ENCODE peak calls at places on chromosomes 13 and 19, in seven cellular contexts. R is CD4-positive, alpha-beta T cell; P is astrocyte; Z is adrenal gland; T is IMR-90; C is stomach; V is suprapubic skin. O is an unnamed sample.

GRCh38 chr13:57829496-57829895 is 198.0 kb downstream of the PCDH17 start:
- DNase-seq in R (no peak), P (peak; percentile 61), Z (no peak), T (no peak), C (no peak), V (no peak), O (no peak)

GRCh38 chr19:38351865-38352395 is 16.3 kb downstream of the CATSPERG start:
- DNase-seq in R (no peak), P (no peak), Z (no peak), T (no peak), C (no peak), V (no peak), O (no peak)

GRCh38 chr19:7505682-7506384 is 10.1 kb upstream of the ZNF358 start:
- DNase-seq in R (no peak), P (no peak), Z (peak; percentile 63), T (no peak), C (no peak), V (no peak), O (no peak)

GRCh38 chr13:59034198-59034597 is 1129.5 kb downstream of the DIAPH3 start:
- DNase-seq in R (no peak), P (no peak), Z (no peak), T (no peak), C (no peak), V (no peak), O (no peak)

GRCh38 chr13:102122147-102122546 is 279.7 kb downstream of the FGF14 start:
- DNase-seq in R (no peak), P (no peak), Z (no peak), T (no peak), C (no peak), V (no peak), O (no peak)

GRCh38 chr19:1616396-1616795 is 11.1 kb upstream of the UQCR11 start:
- DNase-seq in R (no peak), P (peak; percentile 18), Z (peak; percentile 69), T (no peak), C (no peak), V (no peak), O (no peak)

GRCh38 chr13:96191367-96191766 is 101.5 kb downstream of the HS6ST3 start:
- DNase-seq in R (no peak), P (no peak), Z (no peak), T (no peak), C (no peak), V (no peak), O (no peak)

GRCh38 chr19:7442423-7442822 is 46.4 kb downstream of the PEX11G start:
- DNase-seq in R (no peak), P (no peak), Z (peak; percentile 44), T (no peak), C (no peak), V (no peak), O (no peak)

GRCh38 chr13:46317120-46317519 is 69.9 kb downstream of the RUBCNL start:
- DNase-seq in R (no peak), P (no peak), Z (no peak), T (no peak), C (no peak), V (no peak), O (no peak)

GRCh38 chr13:112532837-112533745 is 54.9 kb downstream of the TUBGCP3 start:
- DNase-seq in R (no peak), P (no peak), Z (no peak), T (no peak), C (no peak), V (no peak), O (no peak)

GRCh38 chr19:5985098-5985783 is 7.3 kb upstream of the RANBP3 start:
- DNase-seq in R (no peak), P (peak; percentile 58), Z (peak; percentile 50), T (peak; percentile 61), C (no peak), V (no peak), O (no peak)

GRCh38 chr13:67219113-67219512 is 11.0 kb downstream of the PCDH9 start:
- DNase-seq in R (no peak), P (no peak), Z (no peak), T (no peak), C (no peak), V (no peak), O (no peak)

GRCh38 chr19:51903192-51903591 is 1.6 kb downstream of the ZNF649 start:
- DNase-seq in R (no peak), P (no peak), Z (no peak), T (no peak), C (no peak), V (no peak), O (no peak)

GRCh38 chr19:51904331-51905165 is at the start of gene ZNF649:
- DNase-seq in R (peak; percentile 74), P (peak; percentile 72), Z (peak; percentile 80), T (peak; percentile 84), C (peak; percentile 81), V (peak; percentile 80), O (peak; percentile 73)

DNA sequence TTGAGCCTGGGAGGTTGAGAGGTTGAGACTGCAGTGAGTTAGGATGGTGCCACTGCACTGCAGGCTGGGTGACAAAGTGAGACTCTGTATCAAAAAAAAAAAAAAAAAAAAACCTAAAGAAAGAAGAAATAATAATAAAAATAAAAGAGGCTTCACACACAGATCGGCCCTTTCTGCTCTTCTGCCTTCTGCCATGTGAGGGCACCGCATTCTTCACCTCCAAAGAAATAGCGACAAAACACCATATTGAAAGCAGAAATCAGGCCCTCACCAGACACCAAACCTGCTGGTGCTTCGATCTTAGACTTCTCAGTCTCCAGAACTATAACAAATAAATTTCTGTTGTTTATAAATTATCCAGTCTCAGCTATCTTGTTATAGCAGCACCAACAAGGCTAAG is 3.0 kb downstream of the ZNF649 start:
- DNase-seq in R (no peak), P (no peak), Z (no peak), T (no peak), C (no peak), V (no peak), O (no peak)
- H3K9me3 ChIP-seq in R (peaks cover 71% of the 10 kb centered on the region), P (peaks cover 19% of the 10 kb centered on the region), Z (no peaks in the 10 kb centered on the region), T (peaks cover 12% of the 10 kb centered on the region), C (peaks cover 11% of the 10 kb centered on the region), V (no peaks in the 10 kb centered on the region), O (peaks cover 46% of the 10 kb centered on the region)

DNA sequence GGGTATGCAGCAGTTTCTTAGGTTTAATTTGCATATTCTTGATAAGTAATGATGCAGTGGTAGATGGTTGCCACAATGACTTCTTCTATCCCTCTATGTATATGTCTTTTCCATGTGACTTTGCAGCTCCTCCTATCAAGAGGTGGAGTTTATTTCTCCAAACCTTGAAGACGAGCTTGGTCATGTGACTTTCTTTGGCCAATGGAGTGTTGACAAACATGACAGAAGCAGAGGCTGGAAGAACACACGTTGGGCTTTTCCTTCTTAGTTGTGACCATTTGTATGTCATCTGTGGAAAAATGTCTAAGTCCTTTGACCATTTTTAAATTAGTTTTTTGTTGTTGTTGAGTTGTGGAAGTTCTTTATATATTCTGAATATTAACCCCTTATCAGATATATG is 32.3 kb downstream of the ZNF333 start:
- DNase-seq in R (no peak), P (no peak), Z (no peak), T (no peak), C (no peak), V (no peak), O (no peak)
- H3K9me3 ChIP-seq in R (peaks cover 87% of the 10 kb centered on the region), P (peaks cover 41% of the 10 kb centered on the region), Z (peaks cover 6% of the 10 kb centered on the region), T (peaks cover 58% of the 10 kb centered on the region), C (peaks cover 60% of the 10 kb centered on the region), V (peaks cover 64% of the 10 kb centered on the region), O (peaks cover 33% of the 10 kb centered on the region)

GRCh38 chr19:57632987-57633831 is at the start of gene ZNF211:
- DNase-seq in R (peak; percentile 76), P (peak; percentile 88), Z (peak; percentile 95), T (peak; percentile 93), C (peak; percentile 92), V (peak; percentile 92), O (peak; percentile 76)

GRCh38 chr19:57637379-57637778 is 4.4 kb downstream of the ZNF211 start:
- DNase-seq in R (no peak), P (no peak), Z (no peak), T (no peak), C (no peak), V (no peak), O (no peak)

GRCh38 chr19:57633832-57634131 is 814 bp downstream of the ZNF211 start:
- DNase-seq in R (no peak), P (no peak), Z (peak; percentile 10), T (no peak), C (no peak), V (no peak), O (no peak)
- H3K9me3 ChIP-seq in R (peaks cover 28% of the 10 kb centered on the region), P (peaks cover 8% of the 10 kb centered on the region), Z (peaks cover 3% of the 10 kb centered on the region), T (peaks cover 7% of the 10 kb centered on the region), C (peaks cover 10% of the 10 kb centered on the region), V (peaks cover 18% of the 10 kb centered on the region), O (peaks cover 7% of the 10 kb centered on the region)

GRCh38 chr19:52442179-52442578 is 11.2 kb upstream of the ZNF578 start:
- DNase-seq in R (no peak), P (no peak), Z (no peak), T (no peak), C (no peak), V (no peak), O (no peak)

DNA sequence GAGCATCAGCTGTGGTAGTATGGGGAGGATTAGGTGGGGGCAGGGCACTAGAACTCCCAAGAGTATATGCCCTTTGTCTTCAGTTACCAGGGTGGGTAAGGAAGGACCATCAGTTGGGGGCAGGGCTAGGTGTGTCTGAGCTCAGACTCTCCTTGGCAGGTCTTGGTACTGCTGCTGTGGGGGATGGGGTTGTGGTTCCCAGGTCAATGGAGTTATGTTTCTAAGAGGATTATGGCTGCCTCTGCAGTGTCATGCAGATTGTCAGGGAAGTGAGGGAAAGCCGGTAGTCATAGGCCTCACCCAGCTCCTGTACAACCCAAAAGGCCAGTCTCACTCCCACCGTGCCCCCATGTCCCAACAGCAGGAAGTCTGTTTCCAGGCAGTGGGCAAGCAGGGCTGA is 8.8 kb upstream of the ZNF578 start:
- DNase-seq in R (no peak), P (no peak), Z (no peak), T (no peak), C (no peak), V (no peak), O (no peak)
- H3K9me3 ChIP-seq in R (peaks cover 70% of the 10 kb centered on the region), P (peaks cover 5% of the 10 kb centered on the region), Z (no peaks in the 10 kb centered on the region), T (peaks cover 15% of the 10 kb centered on the region), C (peaks cover 5% of the 10 kb centered on the region), V (peaks cover 15% of the 10 kb centered on the region), O (peaks cover 8% of the 10 kb centered on the region)

GRCh38 chr19:2845107-2845506 is 3.8 kb downstream of the ZNF555 start:
- DNase-seq in R (no peak), P (no peak), Z (no peak), T (no peak), C (no peak), V (no peak), O (no peak)

GRCh38 chr19:2846180-2846935 is 5.1 kb downstream of the ZNF555 start:
- DNase-seq in R (no peak), P (no peak), Z (peak; percentile 58), T (no peak), C (no peak), V (no peak), O (no peak)

GRCh38 chr19:2848625-2849024 is 7.3 kb downstream of the ZNF555 start:
- DNase-seq in R (no peak), P (no peak), Z (no peak), T (peak; percentile 41), C (no peak), V (no peak), O (no peak)

GRCh38 chr19:2850256-2850925 is 9.1 kb downstream of the ZNF555 start:
- DNase-seq in R (no peak), P (no peak), Z (no peak), T (no peak), C (no peak), V (no peak), O (no peak)

DNA sequence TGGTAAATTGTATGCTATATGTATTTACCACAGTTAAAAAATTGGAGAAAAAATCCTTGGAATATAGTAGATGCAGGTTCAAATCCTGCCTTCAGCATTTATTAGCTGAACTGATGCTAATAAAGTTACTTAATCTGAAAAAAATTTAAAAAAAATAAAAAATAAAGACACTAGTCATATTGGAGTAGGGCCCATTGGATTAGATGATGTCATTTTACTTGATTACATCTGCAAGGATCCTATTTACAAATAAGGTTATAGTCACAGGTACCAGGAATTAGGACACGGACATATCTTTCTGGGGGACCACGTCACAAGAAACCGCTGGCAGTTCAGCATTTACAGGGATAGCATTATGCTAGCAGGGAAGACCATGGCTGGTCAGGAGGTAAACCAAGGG is 6.2 kb downstream of the ZNF555 start:
- DNase-seq in R (no peak), P (no peak), Z (no peak), T (no peak), C (no peak), V (no peak), O (no peak)
- H3K9me3 ChIP-seq in R (peaks cover 24% of the 10 kb centered on the region), P (peaks cover 22% of the 10 kb centered on the region), Z (no peaks in the 10 kb centered on the region), T (peaks cover 63% of the 10 kb centered on the region), C (peaks cover 17% of the 10 kb centered on the region), V (peaks cover 5% of the 10 kb centered on the region), O (peaks cover 4% of the 10 kb centered on the region)